ENCODE peak calls at places on chromosome 1, in seven cellular contexts. R is sigmoid colon, X is A549, N is transverse colon, I is ovary, G is K562, F is esophagus muscularis mucosa. C is an unnamed sample. For H3K9me3, the result is how much of the 10 kb centered on the place peaks cover.

GRCh38 chr1:201013991-201014815 is 9.3 kb downstream of the KIF21B start:
- DNase-seq in I (no peak), R (no peak), X (no peak), G (peak), F (no peak), N (no peak), C (no peak)

GRCh38 chr1:207603777-207604176 is 41.2 kb upstream of the CR1L start:
- DNase-seq in I (no peak), N (no peak), R (no peak), G (no peak), F (no peak), X (no peak), C (no peak)

GRCh38 chr1:201902198-201902597 is 13.5 kb downstream of the SHISA4 start:
- DNase-seq in X (no peak), F (no peak), I (no peak), N (no peak), R (no peak), G (peak), C (no peak)

GRCh38 chr1:205578780-205579571 is 52.8 kb downstream of the ELK4 start:
- DNase-seq in F (no peak), N (peak), G (no peak), X (no peak), R (peak), I (no peak), C (no peak)

GRCh38 chr1:223556414-223557124 is 108.9 kb downstream of the CAPN8 start:
- DNase-seq in F (no peak), I (no peak), R (no peak), G (peak), N (peak), X (peak), C (no peak)

GRCh38 chr1:111770916-111771315 is 15.2 kb downstream of the DDX20 start:
- DNase-seq in X (no peak), F (no peak), R (no peak), I (no peak), N (no peak), G (no peak), C (no peak)

GRCh38 chr1:210841926-210842625 is 291.9 kb downstream of the KCNH1 start:
- DNase-seq in G (no peak), R (no peak), F (peak), N (no peak), I (no peak), X (no peak), C (no peak)

GRCh38 chr1:116569776-116570357 is 959 bp downstream of the CD58 start:
- DNase-seq in R (peak), F (peak), X (no peak), G (peak), I (peak), N (peak), C (no peak)

GRCh38 chr1:45050931-45051748 is 39.1 kb downstream of the UROD start:
- DNase-seq in X (no peak), R (no peak), I (no peak), N (no peak), F (no peak), G (no peak), C (no peak)

GRCh38 chr1:162144853-162145252 is 75.4 kb downstream of the NOS1AP start:
- DNase-seq in G (no peak), X (no peak), I (no peak), N (no peak), F (peak), R (no peak), C (no peak)
- TF ChIP-seq EP300 in G (no peak), X (no peak), I (no peak), N (no peak), F (no peak), R (no peak), C (no peak)

GRCh38 chr1:58779837-58780585 is 3.8 kb downstream of the JUN start:
- DNase-seq in I (peak), G (no peak), F (no peak), N (peak), X (no peak), R (peak), C (no peak)
- TF ChIP-seq POLR2A in I (peak), G (peak), F (no peak), N (peak), X (no peak), R (peak), C (no peak)

GRCh38 chr1:173469656-173470055 is 7.5 kb upstream of the PRDX6 start:
- DNase-seq in N (peak), X (no peak), I (no peak), G (no peak), R (no peak), F (no peak), C (no peak)
- H3K9me3 ChIP-seq in N (under half), X (under half), I (under half), G (under half), R (under half), F (under half), C (under half)

GRCh38 chr1:84434756-84435142 is 36.5 kb downstream of the DNASE2B start:
- DNase-seq in F (no peak), R (no peak), N (no peak), I (no peak), X (no peak), G (no peak), C (no peak)

GRCh38 chr1:84435159-84435558 is 36.9 kb downstream of the DNASE2B start:
- DNase-seq in X (no peak), I (no peak), R (no peak), G (no peak), N (no peak), F (no peak), C (no peak)

GRCh38 chr1:84430519-84430918 is 32.2 kb downstream of the DNASE2B start:
- DNase-seq in N (no peak), I (no peak), G (no peak), F (no peak), R (no peak), X (no peak), C (no peak)

GRCh38 chr1:84434081-84434755 is 35.9 kb downstream of the DNASE2B start:
- DNase-seq in F (no peak), I (no peak), R (no peak), G (no peak), X (no peak), N (no peak), C (no peak)

DNA sequence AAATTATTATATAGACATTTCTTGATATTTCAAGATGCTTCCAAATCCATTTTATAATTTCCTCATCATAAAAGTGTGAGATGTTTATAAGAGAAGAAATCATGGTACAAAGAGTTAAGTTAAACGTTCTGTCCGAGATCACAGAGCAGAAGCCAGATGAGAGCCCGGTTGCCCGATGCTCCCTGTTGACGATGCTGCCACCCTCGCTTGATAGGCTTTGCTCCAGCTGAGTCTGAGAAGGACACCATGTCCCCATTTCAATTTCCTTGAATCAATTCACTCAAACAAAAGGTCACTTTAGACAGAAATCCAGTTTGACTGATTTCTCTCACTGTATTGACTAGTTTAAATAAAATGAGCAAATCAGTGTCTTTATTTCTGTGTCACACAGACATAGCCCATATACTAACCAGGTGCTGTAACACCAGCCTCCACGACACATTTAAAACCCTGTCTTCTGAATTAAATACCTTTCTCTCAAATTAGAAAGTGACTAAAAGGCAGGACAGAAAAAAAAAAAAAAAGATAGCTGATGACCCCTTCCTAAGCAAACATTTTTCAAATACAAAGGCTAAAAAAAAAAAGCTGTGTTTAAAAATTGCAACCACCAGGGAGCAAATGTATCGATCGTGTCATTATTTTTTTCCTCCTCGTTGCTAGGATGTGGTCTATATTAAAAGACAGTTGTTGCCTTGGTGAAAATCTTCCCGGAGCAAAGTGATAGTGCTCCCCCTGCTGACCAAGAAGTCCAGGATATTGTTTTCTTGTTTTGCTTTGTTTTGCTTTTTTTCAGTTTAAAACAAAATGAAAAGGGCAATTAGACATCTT is 35.2 kb downstream of the DNASE2B start:
- DNase-seq in F (no peak), N (peak), R (no peak), I (peak), G (peak), X (peak), C (no peak)
- TF ChIP-seq EP300 in F (no peak), N (no peak), R (no peak), I (no peak), G (no peak), X (no peak), C (no peak)

DNA sequence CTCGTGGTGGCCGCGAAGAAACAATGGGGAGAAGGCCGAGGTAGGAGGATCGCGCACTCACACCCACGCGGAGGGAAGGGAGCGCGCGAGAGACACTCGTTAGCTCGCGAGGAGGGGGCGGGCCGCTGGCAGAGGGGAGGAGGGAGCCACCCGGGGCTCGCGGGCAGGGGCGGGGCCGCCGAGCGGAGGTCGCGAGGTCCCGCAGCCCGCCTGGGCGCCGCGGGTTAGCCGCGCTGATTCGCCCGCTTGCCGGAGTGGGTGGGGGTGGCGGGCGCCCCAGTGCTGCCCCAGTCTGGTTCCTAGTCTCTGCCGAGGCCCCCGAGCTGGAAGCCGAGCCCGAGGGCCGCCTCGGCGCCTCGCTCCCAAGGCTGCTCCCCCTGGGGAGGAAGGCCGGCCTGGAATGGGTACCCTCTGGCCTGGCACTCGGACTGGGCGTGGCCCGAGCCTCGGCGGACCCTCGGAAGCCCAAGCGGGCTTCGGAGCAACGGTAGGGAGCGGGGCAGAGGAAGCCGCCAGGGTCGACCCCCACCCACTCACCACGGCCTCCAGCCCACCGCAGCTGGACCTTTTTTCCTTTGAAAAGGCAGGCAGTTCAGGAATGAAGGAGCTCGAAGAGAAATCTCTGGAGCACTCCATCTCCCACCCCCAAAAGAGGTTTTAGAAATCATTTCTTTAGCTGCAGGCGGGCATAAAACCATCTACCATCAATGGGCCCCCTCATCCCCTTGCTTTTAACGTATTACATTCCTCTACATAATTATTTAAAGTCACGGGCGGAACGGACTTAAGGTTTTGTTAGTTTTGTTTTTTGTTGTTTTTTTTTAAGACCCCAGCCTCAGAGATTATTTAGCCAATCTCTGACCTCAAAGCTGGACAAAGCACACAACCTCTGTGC is 727 bp upstream of the TUT4 start:
- DNase-seq in R (peak), I (peak), F (peak), G (peak), X (peak), N (peak), C (peak)
- TF ChIP-seq POLR2A in R (peak), I (peak), F (no peak), G (peak), X (peak), N (peak), C (peak)

C was measured in tibial nerve.